ENCODE peak calls at places on chromosomes 7 and 10, in ten cellular contexts. A is breast epithelium, E is adrenal gland, F is A549, S is right lobe of liver, B is sigmoid colon, N is lower leg skin, Q is heart left ventricle, L is uterus, D is endothelial cell of umbilical vein. M is an unnamed sample.
A peak's percentile ranks its signal among the peaks of the same experiment; 100 is the strongest.

GRCh38 chr7:39595102-39595620 is 28.2 kb upstream of the RALA start:
- DNase-seq in B (no peak), Q (no peak), D (peak; percentile 97), A (no peak), L (no peak), F (no peak), N (no peak), S (no peak), E (no peak), M (no peak)

GRCh38 chr7:91299952-91300775 is 35.9 kb downstream of the FZD1 start:
- DNase-seq in E (peak; percentile 52), F (no peak), L (no peak), Q (no peak), N (peak; percentile 29), D (no peak), A (no peak), B (no peak), S (no peak), M (no peak)

GRCh38 chr7:101112233-101112632 is 14.7 kb upstream of the SERPINE1 start:
- DNase-seq in E (peak; percentile 81), N (no peak), A (no peak), D (peak; percentile 100), L (peak; percentile 81), F (no peak), B (peak; percentile 74), S (peak; percentile 75), Q (peak; percentile 91), M (peak; percentile 45)

GRCh38 chr7:44445986-44446671 is 44.3 kb downstream of the NUDCD3 start:
- DNase-seq in S (no peak), D (no peak), N (no peak), Q (no peak), B (no peak), F (no peak), L (no peak), E (no peak), A (no peak), M (no peak)

GRCh38 chr10:12503311-12503710 is 154.0 kb downstream of the CAMK1D start:
- DNase-seq in E (peak; percentile 24), S (no peak), N (no peak), A (no peak), B (no peak), F (no peak), Q (no peak), D (no peak), L (no peak), M (no peak)

GRCh38 chr10:35336921-35337741 is 822 bp downstream of the CCNY start:
- DNase-seq in B (peak; percentile 80), A (peak; percentile 31), F (peak; percentile 44), Q (peak; percentile 75), N (no peak), D (peak; percentile 36), L (peak; percentile 41), S (peak; percentile 57), E (peak; percentile 71), M (peak; percentile 54)

GRCh38 chr10:48820231-48820630 is 119.4 kb downstream of the LRRC18 start:
- DNase-seq in Q (no peak), D (no peak), F (no peak), S (no peak), L (no peak), A (no peak), E (no peak), N (no peak), B (no peak), M (no peak)

GRCh38 chr10:100482181-100482833 is 19.5 kb downstream of the WNT8B start:
- DNase-seq in D (peak; percentile 78), Q (peak; percentile 84), L (peak; percentile 25), S (peak; percentile 80), E (peak; percentile 87), F (peak; percentile 80), A (peak; percentile 37), B (peak; percentile 80), N (peak; percentile 22), M (peak; percentile 85)

GRCh38 chr10:71769279-71769823 is 4.0 kb downstream of the VSIR start:
- DNase-seq in B (no peak), Q (no peak), F (no peak), E (no peak), D (peak; percentile 87), S (no peak), L (no peak), N (no peak), A (no peak), M (no peak)

GRCh38 chr7:40621592-40621998 is 486.8 kb downstream of the SUGCT start:
- DNase-seq in B (no peak), Q (no peak), S (no peak), D (no peak), A (no peak), F (no peak), L (no peak), E (no peak), N (no peak), M (no peak)

GRCh38 chr10:5538446-5538845 is 13.7 kb downstream of the CALML3 start:
- DNase-seq in B (peak; percentile 37), E (no peak), S (no peak), Q (no peak), D (peak; percentile 17), L (no peak), A (peak; percentile 64), N (no peak), F (no peak), M (no peak)

GRCh38 chr7:126659124-126659523 is 593.6 kb downstream of the GRM8 start:
- DNase-seq in S (no peak), E (no peak), B (no peak), D (no peak), L (no peak), Q (no peak), N (no peak), F (no peak), A (no peak), M (no peak)

GRCh38 chr10:104350146-104350635 is 3.4 kb upstream of the CFAP58 start:
- DNase-seq in D (peak; percentile 79), L (peak; percentile 57), Q (no peak), E (no peak), N (peak; percentile 31), B (no peak), F (peak; percentile 62), S (no peak), A (no peak), M (peak; percentile 47)

GRCh38 chr10:63437334-63437949 is 28.3 kb downstream of the JMJD1C start:
- DNase-seq in S (no peak), E (no peak), F (no peak), D (peak; percentile 40), N (no peak), L (no peak), B (no peak), A (no peak), Q (no peak), M (no peak)

GRCh38 chr7:2544541-2545188 is 10.7 kb downstream of the BRAT1 start:
- DNase-seq in A (no peak), Q (peak; percentile 58), N (no peak), F (no peak), D (no peak), B (peak; percentile 43), S (no peak), L (no peak), E (no peak), M (no peak)

GRCh38 chr10:102133373-102134195 is 744 bp downstream of the PPRC1 start:
- DNase-seq in E (peak; percentile 90), S (peak; percentile 82), B (peak; percentile 90), A (peak; percentile 60), N (peak; percentile 49), Q (peak; percentile 84), D (peak; percentile 72), F (peak; percentile 90), L (peak; percentile 71), M (peak; percentile 72)
- TF ChIP-seq POLR2A in E (peak; percentile 5), S (no peak), B (no peak), A (no peak), N (no peak), Q (no peak), D (peak; percentile 41), F (no peak), L (no peak), M (no peak)

DNA sequence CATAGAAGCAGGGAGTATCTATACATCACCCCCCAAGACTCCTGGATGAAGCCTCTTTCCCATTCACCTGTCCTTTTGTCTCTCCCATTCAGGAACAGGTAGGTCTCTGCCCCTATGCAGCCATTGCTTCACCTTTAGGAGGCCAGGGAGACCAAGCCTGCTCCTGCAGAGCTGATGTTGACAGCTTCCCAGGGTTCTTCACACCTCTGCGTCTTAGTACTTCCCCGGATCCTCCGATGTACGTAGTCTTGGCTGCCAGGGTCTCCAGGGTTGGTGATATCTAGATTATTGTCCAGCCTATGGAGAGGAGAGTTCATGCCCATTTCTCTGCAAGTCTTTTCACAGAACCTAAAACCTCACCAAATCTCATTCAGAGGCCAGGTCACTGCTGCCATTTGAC is 365.7 kb upstream of the KLF6 start:
- DNase-seq in N (no peak), D (no peak), B (no peak), E (no peak), L (no peak), S (no peak), A (no peak), F (no peak), Q (no peak), M (no peak)
- H3K4me3 ChIP-seq in N (no peak overlapping the region), D (no peak overlapping the region), B (no peak overlapping the region), E (no peak overlapping the region), L (no peak overlapping the region), S (no peak overlapping the region), A (no peak overlapping the region), F (no peak overlapping the region), Q (no peak overlapping the region), M (no peak overlapping the region)

DNA sequence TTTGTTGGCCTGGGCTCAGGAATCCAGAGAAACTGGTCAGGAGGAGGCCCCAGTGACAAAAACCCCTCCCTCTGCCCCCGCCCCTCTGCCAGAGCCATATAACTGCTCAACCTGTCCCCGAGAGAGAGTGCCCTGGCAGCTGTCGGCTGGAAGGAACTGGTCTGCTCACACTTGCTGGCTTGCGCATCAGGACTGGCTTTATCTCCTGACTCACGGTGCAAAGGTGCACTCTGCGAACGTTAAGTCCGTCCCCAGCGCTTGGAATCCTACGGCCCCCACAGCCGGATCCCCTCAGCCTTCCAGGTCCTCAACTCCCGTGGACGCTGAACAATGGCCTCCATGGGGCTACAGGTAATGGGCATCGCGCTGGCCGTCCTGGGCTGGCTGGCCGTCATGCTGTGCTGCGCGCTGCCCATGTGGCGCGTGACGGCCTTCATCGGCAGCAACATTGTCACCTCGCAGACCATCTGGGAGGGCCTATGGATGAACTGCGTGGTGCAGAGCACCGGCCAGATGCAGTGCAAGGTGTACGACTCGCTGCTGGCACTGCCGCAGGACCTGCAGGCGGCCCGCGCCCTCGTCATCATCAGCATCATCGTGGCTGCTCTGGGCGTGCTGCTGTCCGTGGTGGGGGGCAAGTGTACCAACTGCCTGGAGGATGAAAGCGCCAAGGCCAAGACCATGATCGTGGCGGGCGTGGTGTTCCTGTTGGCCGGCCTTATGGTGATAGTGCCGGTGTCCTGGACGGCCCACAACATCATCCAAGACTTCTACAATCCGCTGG is at the start of gene CLDN4:
- DNase-seq in L (no peak), Q (peak; percentile 39), A (peak; percentile 96), B (no peak), D (no peak), N (peak; percentile 71), E (no peak), S (no peak), F (no peak), M (peak; percentile 98)
- TF ChIP-seq POLR2A in L (peak; percentile 39), Q (no peak), A (peak; percentile 93), B (no peak), D (no peak), N (no peak), E (no peak), S (no peak), F (no peak), M (peak; percentile 100)

DNA sequence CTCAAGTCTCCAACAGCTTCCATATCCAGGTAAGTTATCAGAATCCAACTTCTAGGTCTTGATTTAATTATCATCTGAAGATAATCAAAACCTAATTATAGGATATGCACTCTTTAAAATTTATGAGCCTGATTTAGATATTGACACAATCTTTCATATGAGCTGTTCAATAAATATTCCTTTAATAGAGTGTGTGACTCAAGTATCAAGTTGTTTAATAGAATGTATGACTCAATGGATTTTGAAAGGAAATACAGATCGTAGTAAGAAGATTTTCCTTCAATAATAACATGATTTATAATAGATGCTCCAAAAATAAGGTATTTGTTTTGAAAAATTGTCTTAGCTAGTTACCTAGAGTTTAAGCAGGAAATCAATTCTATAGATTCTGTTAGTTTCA is 97.8 kb downstream of the ABCA13 start:
- DNase-seq in B (no peak), F (no peak), E (no peak), N (no peak), Q (no peak), A (no peak), S (no peak), L (no peak), D (no peak), M (no peak)
- H3K4me3 ChIP-seq in B (no peak overlapping the region), F (no peak overlapping the region), E (no peak overlapping the region), N (no peak overlapping the region), Q (no peak overlapping the region), A (no peak overlapping the region), S (no peak overlapping the region), L (no peak overlapping the region), D (no peak overlapping the region), M (no peak overlapping the region)